ENCODE peak calls at places on chromosome 13, in four cellular contexts. T is K562, G is HepG2, B is GM12878. E is an unnamed sample. For H3K4me1, the result is how much of the 10 kb centered on the place peaks cover.

GRCh38 chr13:49219647-49220034 is 497 bp upstream of the MLNR start:
- DNase-seq in T (no peak), G (peak), B (no peak), E (no peak)

GRCh38 chr13:110413311-110414040 is 106.4 kb downstream of the COL4A2 start:
- DNase-seq in T (no peak), G (no peak), B (no peak), E (no peak)

GRCh38 chr13:37427843-37428494 is 170.6 kb downstream of the POSTN start:
- DNase-seq in T (no peak), G (no peak), B (no peak), E (no peak)

GRCh38 chr13:37168151-37168550 is 62.7 kb upstream of the CSNK1A1L start:
- DNase-seq in T (no peak), G (no peak), B (no peak), E (no peak)

GRCh38 chr13:103615778-103616177 is 549.6 kb upstream of the SLC10A2 start:
- DNase-seq in T (no peak), G (no peak), B (no peak), E (no peak)

GRCh38 chr13:52949044-52949443 is 79.6 kb upstream of the OLFM4 start:
- DNase-seq in T (no peak), G (no peak), B (no peak), E (no peak)

GRCh38 chr13:107650081-107650701 is 565.1 kb downstream of the LIG4 start:
- DNase-seq in T (peak), G (peak), B (no peak), E (peak)

GRCh38 chr13:65855276-65855675 is 1374.9 kb downstream of the PCDH9 start:
- DNase-seq in T (no peak), G (no peak), B (no peak), E (no peak)

GRCh38 chr13:71704650-71705049 is 162.4 kb downstream of the DACH1 start:
- DNase-seq in T (no peak), G (no peak), B (no peak), E (no peak)

GRCh38 chr13:113846639-113847318 is 17.1 kb downstream of the GAS6 start:
- DNase-seq in T (no peak), G (no peak), B (no peak), E (no peak)

GRCh38 chr13:71922191-71922590 is 55.2 kb upstream of the DACH1 start:
- DNase-seq in T (no peak), G (no peak), B (no peak), E (no peak)

GRCh38 chr13:109180905-109181425 is 551.6 kb downstream of the MYO16 start:
- DNase-seq in T (no peak), G (peak), B (no peak), E (no peak)

GRCh38 chr13:23453132-23453531 is 19.6 kb upstream of the SACS start:
- DNase-seq in T (no peak), G (no peak), B (no peak), E (no peak)

GRCh38 chr13:23460309-23460708 is 26.8 kb upstream of the SACS start:
- DNase-seq in T (no peak), G (no peak), B (peak), E (no peak)

GRCh38 chr13:23456437-23456836 is 22.9 kb upstream of the SACS start:
- DNase-seq in T (no peak), G (no peak), B (no peak), E (no peak)

GRCh38 chr13:23458972-23459371 is 25.5 kb upstream of the SACS start:
- DNase-seq in T (no peak), G (no peak), B (no peak), E (peak)

GRCh38 chr13:23455401-23456185 is 22.1 kb upstream of the SACS start:
- DNase-seq in T (no peak), G (no peak), B (no peak), E (no peak)
- TF ChIP-seq NFIC in T (no peak), G (no peak), B (no peak), E (no peak)

GRCh38 chr13:80035096-80035495 is 305.8 kb downstream of the SPRY2 start:
- DNase-seq in T (no peak), G (no peak), B (no peak), E (no peak)
- H3K4me1 ChIP-seq in T (under half), G (under half), B (under half), E (under half)

DNA sequence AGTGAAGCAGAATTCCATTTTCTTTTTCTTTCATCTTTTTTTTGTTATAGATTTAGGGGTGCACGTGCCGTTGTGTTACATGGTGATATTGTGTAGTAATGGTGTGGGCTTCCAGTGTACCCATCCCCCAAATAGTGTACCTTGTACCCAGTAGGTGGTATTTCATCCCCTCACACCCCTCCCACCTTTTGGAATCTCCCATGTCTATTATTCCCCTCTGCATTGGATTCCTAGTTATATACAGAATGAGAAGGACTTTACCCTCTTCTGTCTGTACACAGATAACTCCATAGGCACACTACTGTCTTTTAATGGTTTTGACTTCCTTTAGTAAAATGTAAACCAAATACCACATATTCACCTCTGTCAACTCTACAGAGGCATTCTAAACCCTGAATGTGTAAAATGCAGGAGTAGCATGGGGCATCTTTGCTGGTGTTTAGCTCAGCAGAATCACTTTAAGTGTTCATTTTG is 28.0 kb downstream of the FRY start:
- DNase-seq in T (no peak), G (peak), B (no peak), E (no peak)
- TF ChIP-seq NFIC in T (no peak), G (peak), B (no peak), E (no peak)

GRCh38 chr13:99218545-99218944 is 17.9 kb downstream of the UBAC2 start:
- DNase-seq in T (no peak), G (no peak), B (no peak), E (no peak)
- H3K4me1 ChIP-seq in T (under half), G (under half), B (under half), E (under half)

DNA sequence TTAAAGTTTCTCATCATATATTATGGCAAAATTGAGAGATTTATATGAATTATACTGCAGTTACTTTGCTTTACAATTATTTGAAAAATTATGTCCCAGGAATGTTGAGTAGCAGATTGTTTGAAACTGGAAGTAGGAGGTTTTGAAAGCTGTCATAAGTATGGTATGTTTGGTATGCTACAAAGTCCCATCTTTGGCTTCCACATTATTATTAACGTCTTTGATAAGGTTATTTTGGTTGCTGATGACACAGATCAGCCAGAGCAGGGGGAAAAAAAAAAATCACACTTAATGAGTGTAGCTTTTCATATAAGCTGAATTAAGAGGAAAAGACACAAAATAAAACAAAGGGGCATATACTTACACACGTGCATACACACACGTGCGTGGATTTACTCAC is 130.1 kb downstream of the SLITRK1 start:
- DNase-seq in T (no peak), G (peak), B (no peak), E (no peak)
- TF ChIP-seq NFIC in T (no peak), G (no peak), B (no peak), E (no peak)

DNA sequence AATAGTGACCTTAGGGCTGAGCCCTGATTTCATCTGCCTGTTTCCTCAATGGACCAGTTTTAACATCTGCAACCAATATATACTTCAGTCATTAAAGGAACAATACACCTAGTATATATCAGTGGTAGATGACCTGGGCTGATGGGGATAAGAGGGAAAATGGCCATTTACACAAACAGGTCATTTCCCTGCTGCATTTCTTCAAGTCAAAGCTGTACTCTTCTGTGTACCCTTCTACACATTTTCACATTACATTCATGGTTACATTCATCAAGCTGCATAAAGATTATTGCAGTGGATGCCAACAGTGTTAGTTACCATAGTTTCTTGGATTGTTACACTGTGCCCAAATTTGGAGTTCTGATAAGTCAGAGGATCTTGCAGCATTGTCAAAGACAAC is 81.2 kb upstream of the RAP2A start:
- DNase-seq in T (no peak), G (no peak), B (no peak), E (no peak)
- H3K4me1 ChIP-seq in T (under half), G (under half), B (under half), E (under half)

DNA sequence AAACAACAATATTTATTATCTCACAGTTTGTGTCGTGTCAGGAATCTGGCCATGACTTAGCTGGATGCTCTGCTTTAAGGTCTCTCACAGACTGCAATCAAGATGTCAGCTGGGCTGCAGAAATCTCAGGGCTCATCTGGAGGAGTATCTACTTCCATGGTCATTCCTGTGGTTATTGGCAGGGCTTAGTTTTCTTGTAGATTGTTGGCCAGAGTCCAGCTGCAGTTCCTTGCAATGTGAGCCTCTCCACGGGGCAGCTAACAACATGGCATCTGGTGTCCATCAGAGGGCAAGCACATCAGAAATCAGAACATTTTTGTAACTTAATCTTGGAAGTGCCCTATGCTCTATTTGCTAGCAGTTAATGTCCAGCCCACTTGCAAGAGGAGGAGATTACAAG is 45.7 kb upstream of the TDRD3 start:
- DNase-seq in T (no peak), G (no peak), B (no peak), E (peak)
- TF ChIP-seq NFIC in T (peak), G (no peak), B (no peak), E (peak)

GRCh38 chr13:50843256-50844043 is at the start of gene DLEU7:
- DNase-seq in T (no peak), G (no peak), B (no peak), E (peak)

GRCh38 chr13:50844181-50844875 is 836 bp upstream of the DLEU7 start:
- DNase-seq in T (no peak), G (no peak), B (no peak), E (no peak)

GRCh38 chr13:50845211-50845610 is 1.7 kb upstream of the DLEU7 start:
- DNase-seq in T (no peak), G (no peak), B (no peak), E (no peak)

GRCh38 chr13:50842246-50842645 is 1.2 kb downstream of the DLEU7 start:
- DNase-seq in T (no peak), G (no peak), B (no peak), E (peak)

GRCh38 chr13:50842711-50843255 is 709 bp downstream of the DLEU7 start:
- DNase-seq in T (no peak), G (no peak), B (no peak), E (no peak)
- H3K4me1 ChIP-seq in T (under half), G (under half), B (under half), E (under half)

E was measured in SK-N-SH.